ENCODE peak calls at places on chromosomes 4 and X, in ten cellular contexts. Z is endodermal cell, P is right lobe of liver, J is nephron progenitor cell, X is H9, Q is fibroblast of the aortic adventitia, F is WTC11, W is GM12865, U is uterus, V is left lung. M is an unnamed sample.

GRCh38 chr4:164224871-164225270 is 529.1 kb upstream of the SMIM31 start:
- DNase-seq in Z (no peak), P (no peak), J (no peak), X (no peak), Q (no peak), F (no peak), W (no peak), U (no peak), V (no peak), M (no peak)

GRCh38 chr4:177119693-177120092 is 190.0 kb upstream of the NEIL3 start:
- DNase-seq in Z (no peak), P (no peak), J (no peak), X (no peak), Q (peak), F (no peak), W (no peak), U (no peak), V (no peak), M (no peak)

GRCh38 chr4:169272265-169272886 is 1.6 kb upstream of the SH3RF1 start:
- DNase-seq in Z (no peak), P (no peak), J (no peak), X (no peak), Q (peak), F (no peak), W (peak), U (no peak), V (no peak), M (no peak)

GRCh38 chrX:6026484-6026883 is 202.2 kb downstream of the NLGN4X start:
- DNase-seq in Z (no peak), P (no peak), J (no peak), X (no peak), Q (no peak), F (no peak), W (no peak), U (no peak), V (no peak), M (no peak)

GRCh38 chr4:8010618-8011017 is 71.0 kb upstream of the AFAP1 start:
- DNase-seq in Z (no peak), P (no peak), J (peak), X (no peak), Q (no peak), F (no peak), W (no peak), U (no peak), V (peak), M (no peak)

GRCh38 chrX:114344756-114345155 is 239.1 kb upstream of the HTR2C start:
- DNase-seq in Z (no peak), P (no peak), J (peak), X (no peak), Q (peak), F (no peak), W (peak), U (no peak), V (no peak), M (no peak)

GRCh38 chrX:34918091-34918736 is 24.4 kb upstream of the FAM47B start:
- DNase-seq in Z (no peak), P (no peak), J (no peak), X (no peak), Q (peak), F (no peak), W (no peak), U (no peak), V (no peak), M (no peak)

GRCh38 chr4:46549125-46549524 is 159.2 kb upstream of the GABRA2 start:
- DNase-seq in Z (no peak), P (no peak), J (no peak), X (no peak), Q (no peak), F (no peak), W (no peak), U (no peak), V (no peak), M (no peak)

GRCh38 chrX:134717698-134718328 is 59.5 kb upstream of the PLAC1 start:
- DNase-seq in Z (no peak), P (no peak), J (no peak), X (no peak), Q (peak), F (no peak), W (no peak), U (no peak), V (no peak), M (no peak)

GRCh38 chr4:78749972-78750727 is 26.0 kb upstream of the BMP2K start:
- DNase-seq in Z (no peak), P (no peak), J (no peak), X (no peak), Q (peak), F (no peak), W (peak), U (no peak), V (no peak), M (no peak)

GRCh38 chrX:133655914-133656265 is 240.6 kb upstream of the GPC4 start:
- DNase-seq in Z (no peak), P (no peak), J (no peak), X (no peak), Q (peak), F (no peak), W (no peak), U (no peak), V (no peak), M (no peak)

GRCh38 chr4:109123952-109124351 is 178.5 kb downstream of the COL25A1 start:
- DNase-seq in Z (no peak), P (no peak), J (no peak), X (no peak), Q (no peak), F (no peak), W (no peak), U (no peak), V (no peak), M (no peak)

GRCh38 chr4:7635971-7636508 is 201.3 kb upstream of the PSAPL1 start:
- DNase-seq in Z (no peak), P (no peak), J (no peak), X (no peak), Q (no peak), F (no peak), W (no peak), U (no peak), V (no peak), M (no peak)

GRCh38 chr4:99135541-99136173 is 8.4 kb downstream of the ADH4 start:
- DNase-seq in Z (no peak), P (no peak), J (no peak), X (no peak), Q (no peak), F (no peak), W (no peak), U (no peak), V (no peak), M (no peak)

GRCh38 chr4:1722551-1723071 is 1.3 kb downstream of the TACC3 start:
- DNase-seq in Z (no peak), P (no peak), J (no peak), X (peak), Q (no peak), F (no peak), W (no peak), U (no peak), V (peak), M (peak)

GRCh38 chr4:850323-850945 is 24.5 kb upstream of the CPLX1 start:
- DNase-seq in Z (no peak), P (peak), J (no peak), X (no peak), Q (no peak), F (no peak), W (no peak), U (no peak), V (peak), M (peak)

GRCh38 chr4:37805091-37805490 is 21.4 kb upstream of the PGM2 start:
- DNase-seq in Z (no peak), P (no peak), J (no peak), X (no peak), Q (no peak), F (no peak), W (no peak), U (no peak), V (no peak), M (no peak)

GRCh38 chrX:72306085-72306801 is 529 bp upstream of the CITED1 start:
- DNase-seq in Z (peak), P (no peak), J (peak), X (no peak), Q (no peak), F (peak), W (no peak), U (no peak), V (no peak), M (no peak)

GRCh38 chr4:41977709-41978108 is 3.8 kb upstream of the DCAF4L1 start:
- DNase-seq in Z (no peak), P (no peak), J (no peak), X (no peak), Q (no peak), F (no peak), W (no peak), U (no peak), V (no peak), M (no peak)

GRCh38 chr4:11954093-11954492 is 525.4 kb upstream of the HS3ST1 start:
- DNase-seq in Z (peak), P (no peak), J (no peak), X (no peak), Q (peak), F (no peak), W (no peak), U (no peak), V (no peak), M (no peak)
- TF ChIP-seq CTCF in Z (peak), P (no peak), J (no peak), X (peak), Q (peak), F (no peak), W (no peak), U (no peak), V (peak), M (peak)

DNA sequence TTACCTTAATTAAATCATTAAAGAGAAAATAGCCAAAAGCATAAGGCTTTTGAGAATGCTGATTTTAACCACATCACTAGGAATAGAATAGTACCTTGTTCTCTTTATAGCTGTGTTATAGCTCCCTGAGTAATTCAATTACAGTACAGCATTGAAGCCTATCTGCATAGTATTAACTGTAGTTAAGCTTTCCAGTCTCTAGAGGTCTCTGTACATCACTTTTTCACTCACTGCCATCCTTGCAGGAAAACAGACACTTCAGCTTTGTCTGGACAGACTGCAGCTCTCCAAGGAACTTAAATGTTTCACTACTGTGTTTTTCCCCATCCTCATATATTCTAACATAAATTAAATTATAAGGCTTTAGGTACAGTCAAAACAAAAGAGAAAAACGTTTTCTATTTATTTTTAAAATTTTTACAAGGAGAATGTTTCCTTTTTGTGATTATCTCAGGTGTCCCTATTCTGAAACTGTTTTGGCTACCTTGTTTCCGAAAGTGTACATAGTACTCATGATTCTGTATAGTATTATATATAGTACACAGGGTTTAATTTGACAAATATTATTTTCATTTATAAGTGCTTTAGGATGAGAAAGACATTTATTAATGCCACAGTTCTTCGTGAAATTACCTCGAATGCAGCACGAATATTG is 407.9 kb downstream of the PCDH18 start:
- DNase-seq in Z (no peak), P (no peak), J (no peak), X (no peak), Q (peak), F (no peak), W (peak), U (peak), V (no peak), M (no peak)
- TF ChIP-seq CTCF in Z (peak), P (peak), J (peak), X (peak), Q (peak), F (no peak), W (peak), U (peak), V (peak), M (peak)

GRCh38 chr4:72340803-72341431 is 228.1 kb downstream of the ADAMTS3 start:
- DNase-seq in Z (no peak), P (no peak), J (no peak), X (no peak), Q (peak), F (no peak), W (no peak), U (no peak), V (no peak), M (no peak)
- TF ChIP-seq CTCF in Z (peak), P (no peak), J (peak), X (peak), Q (no peak), F (peak), W (no peak), U (no peak), V (no peak), M (no peak)

GRCh38 chrX:119895843-119896326 is at the start of gene AKAP14:
- DNase-seq in Z (peak), P (no peak), J (no peak), X (peak), Q (no peak), F (no peak), W (no peak), U (no peak), V (no peak), M (peak)

GRCh38 chrX:119899125-119899524 is 3.4 kb downstream of the AKAP14 start:
- DNase-seq in Z (no peak), P (no peak), J (no peak), X (no peak), Q (no peak), F (no peak), W (no peak), U (no peak), V (no peak), M (peak)
- TF ChIP-seq CTCF in Z (no peak), P (no peak), J (no peak), X (no peak), Q (no peak), F (no peak), W (no peak), U (no peak), V (no peak), M (no peak)

DNA sequence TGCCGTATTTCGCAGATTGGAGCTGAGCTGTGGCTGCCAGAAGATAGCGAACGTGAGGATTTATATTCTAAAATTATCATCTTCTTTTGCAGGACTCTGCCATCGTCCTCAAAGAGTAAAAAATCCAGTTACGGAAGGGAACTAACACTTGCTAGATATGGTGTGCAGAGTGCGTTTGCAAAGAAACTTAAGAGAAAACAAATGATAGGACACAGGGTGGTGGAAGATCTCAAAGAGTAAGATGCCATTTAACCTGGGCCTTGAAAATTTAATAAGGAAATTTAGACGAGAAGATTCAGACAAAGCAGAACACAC is 566 bp downstream of the LARP7 start:
- DNase-seq in Z (no peak), P (no peak), J (no peak), X (no peak), Q (no peak), F (no peak), W (no peak), U (no peak), V (no peak), M (no peak)
- TF ChIP-seq CTCF in Z (no peak), P (no peak), J (no peak), X (no peak), Q (no peak), F (no peak), W (no peak), U (no peak), V (no peak), M (peak)

GRCh38 chr4:96035727-96036126 is 195.8 kb downstream of the PDHA2 start:
- DNase-seq in Z (no peak), P (no peak), J (no peak), X (no peak), Q (peak), F (no peak), W (peak), U (no peak), V (no peak), M (no peak)
- TF ChIP-seq CTCF in Z (peak), P (no peak), J (peak), X (peak), Q (peak), F (peak), W (peak), U (no peak), V (no peak), M (peak)

M was measured in chondrocyte.